ENCODE peak calls at places on chromosomes 6 and 20, in eight cellular contexts. Y is heart right ventricle, K is adipocyte, R is SK-N-SH, L is OCI-LY7, H is pancreas, E is left lung, P is colonic mucosa. S is an unnamed sample.
A peak's percentile ranks its signal among the peaks of the same experiment; 100 is the strongest.

GRCh38 chr6:33742837-33743236 is 3.9 kb downstream of the IP6K3 start:
- DNase-seq in K (no peak), Y (no peak), P (no peak), E (peak; percentile 73), R (no peak), H (no peak), L (no peak), S (no peak)

GRCh38 chr20:588476-588875 is 21.6 kb downstream of the TCF15 start:
- DNase-seq in L (no peak), H (no peak), P (no peak), R (no peak), Y (no peak), E (no peak), K (no peak), S (no peak)

GRCh38 chr6:139367810-139368321 is 6.6 kb downstream of the CITED2 start:
- DNase-seq in H (no peak), P (no peak), K (no peak), R (no peak), E (no peak), L (no peak), Y (no peak), S (no peak)

GRCh38 chr6:786946-787763 is 94.2 kb upstream of the EXOC2 start:
- DNase-seq in K (peak; percentile 25), E (no peak), H (no peak), R (peak; percentile 57), P (no peak), Y (no peak), L (peak; percentile 35), S (no peak)

GRCh38 chr20:3658019-3658707 is 5.0 kb downstream of the GFRA4 start:
- DNase-seq in P (no peak), R (no peak), K (no peak), E (no peak), Y (no peak), H (no peak), L (no peak), S (no peak)

GRCh38 chr6:88301888-88302768 is 136.0 kb upstream of the CNR1 start:
- DNase-seq in H (no peak), R (no peak), Y (no peak), L (no peak), P (no peak), E (no peak), K (peak; percentile 2), S (no peak)

GRCh38 chr6:109093732-109094131 is 914 bp downstream of the SESN1 start:
- DNase-seq in R (no peak), E (no peak), H (no peak), Y (no peak), P (no peak), L (no peak), K (peak; percentile 44), S (no peak)

GRCh38 chr6:122563364-122564052 is 46.7 kb upstream of the PKIB start:
- DNase-seq in K (no peak), H (no peak), R (no peak), L (no peak), Y (no peak), P (no peak), E (no peak), S (no peak)

GRCh38 chr6:111864138-111865048 is 8.9 kb downstream of the FYN start:
- DNase-seq in P (no peak), L (no peak), Y (no peak), H (no peak), K (no peak), E (no peak), R (no peak), S (no peak)

GRCh38 chr6:153210083-153210482 is 79.0 kb upstream of the RGS17 start:
- DNase-seq in K (peak; percentile 39), P (no peak), E (no peak), L (peak; percentile 5), Y (no peak), R (no peak), H (no peak), S (no peak)

GRCh38 chr20:5825136-5825719 is 75.0 kb downstream of the SHLD1 start:
- DNase-seq in H (no peak), K (no peak), Y (no peak), E (no peak), L (no peak), R (no peak), P (no peak), S (no peak)

GRCh38 chr6:16592550-16592892 is 168.7 kb downstream of the ATXN1 start:
- DNase-seq in P (no peak), K (no peak), R (no peak), L (no peak), E (no peak), Y (no peak), H (no peak), S (no peak)

GRCh38 chr6:132959927-132960326 is 145.6 kb downstream of the RPS12 start:
- DNase-seq in P (no peak), K (no peak), Y (no peak), E (no peak), H (no peak), L (no peak), R (no peak), S (no peak)

GRCh38 chr20:35463455-35464300 is 8.3 kb downstream of the CEP250 start:
- DNase-seq in K (peak; percentile 88), E (no peak), P (peak; percentile 71), H (peak; percentile 50), L (peak; percentile 80), Y (no peak), R (peak; percentile 65), S (no peak)

GRCh38 chr20:50518270-50518721 is 8.1 kb downstream of the PTPN1 start:
- DNase-seq in E (no peak), H (no peak), P (no peak), Y (no peak), R (no peak), L (no peak), K (peak; percentile 83), S (no peak)
- H3K4me1 ChIP-seq in E (peaks cover 99% of the 10 kb centered on the region), H (no peaks in the 10 kb centered on the region), P (peaks cover 28% of the 10 kb centered on the region), Y (peaks cover 87% of the 10 kb centered on the region), R (peaks cover 58% of the 10 kb centered on the region), L (peaks cover 30% of the 10 kb centered on the region), K (peaks cover 89% of the 10 kb centered on the region), S (peaks cover 81% of the 10 kb centered on the region)

GRCh38 chr20:34293589-34293988 is 9.6 kb downstream of the AHCY start:
- DNase-seq in H (no peak), K (no peak), P (no peak), L (no peak), R (no peak), Y (no peak), E (no peak), S (no peak)
- H3K36me3 ChIP-seq in H (peaks cover 20% of the 10 kb centered on the region), K (peaks cover 62% of the 10 kb centered on the region), P (peaks cover 9% of the 10 kb centered on the region), L (peaks cover 89% of the 10 kb centered on the region), R (peaks cover 12% of the 10 kb centered on the region), Y (peaks cover 69% of the 10 kb centered on the region), E (no peaks in the 10 kb centered on the region), S (peaks cover 58% of the 10 kb centered on the region)

DNA sequence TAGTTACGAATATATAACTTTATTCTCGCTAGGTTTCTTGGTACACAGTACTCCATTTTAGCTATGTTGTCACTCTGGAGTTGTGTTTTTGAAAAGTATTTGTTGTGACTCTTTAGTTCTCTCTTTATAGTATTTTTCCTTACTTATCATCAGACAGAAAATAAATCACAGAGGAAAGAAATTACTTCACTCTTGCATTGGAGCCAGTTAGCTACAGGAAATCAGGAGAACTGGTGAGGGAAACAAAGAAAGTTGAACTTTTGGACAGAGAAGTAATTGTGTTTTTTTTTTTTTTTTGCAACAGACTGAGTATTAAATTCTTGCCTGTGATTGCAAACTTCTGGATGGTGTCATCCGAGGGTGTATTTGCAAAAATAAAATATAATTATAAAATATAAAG is 34.0 kb downstream of the DSE start:
- DNase-seq in H (no peak), L (no peak), P (no peak), K (peak; percentile 45), R (no peak), E (no peak), Y (no peak), S (no peak)
- H3K4me1 ChIP-seq in H (no peaks in the 10 kb centered on the region), L (peaks cover 44% of the 10 kb centered on the region), P (no peaks in the 10 kb centered on the region), K (peaks cover 71% of the 10 kb centered on the region), R (peaks cover 18% of the 10 kb centered on the region), E (peaks cover 19% of the 10 kb centered on the region), Y (peaks cover 46% of the 10 kb centered on the region), S (no peaks in the 10 kb centered on the region)

DNA sequence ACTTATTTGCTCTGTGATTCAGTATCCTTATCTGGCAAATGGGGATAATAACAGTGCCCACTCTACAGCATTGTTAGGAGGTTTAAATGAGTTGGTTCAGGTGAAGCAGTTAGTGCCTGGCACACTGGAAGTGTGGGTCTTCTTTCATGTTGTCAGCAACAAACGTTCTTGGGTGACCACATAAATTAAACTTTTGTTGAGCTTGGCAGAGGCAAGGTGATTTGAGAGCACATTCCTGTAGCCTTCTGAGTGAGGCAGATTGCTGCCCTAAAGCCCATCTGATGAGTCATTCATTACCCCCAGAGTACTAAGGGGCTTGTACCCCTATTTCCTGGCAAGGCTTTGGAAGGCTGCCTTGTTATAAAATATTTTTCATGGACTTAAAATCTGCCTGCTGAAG is 25.8 kb downstream of the SEC23B start:
- DNase-seq in H (no peak), L (no peak), K (no peak), Y (no peak), R (no peak), P (no peak), E (no peak), S (no peak)
- H3K36me3 ChIP-seq in H (peaks cover 31% of the 10 kb centered on the region), L (peaks cover 84% of the 10 kb centered on the region), K (peaks cover 77% of the 10 kb centered on the region), Y (peaks cover 98% of the 10 kb centered on the region), R (peaks cover 43% of the 10 kb centered on the region), P (peaks cover 28% of the 10 kb centered on the region), E (peaks cover 4% of the 10 kb centered on the region), S (peaks cover 51% of the 10 kb centered on the region)

S was measured in keratinocyte.